ENCODE peak calls at places on chromosomes 4 and X, in nine cellular contexts. S is activated CD4-positive, alpha-beta T cell treated with anti-CD3 and anti-CD28 coated beads for 1 hour; A is iris pigment epithelial cell; M is NCI-H774; Q is HFFc6; O is AG04449; D is stimulated activated CD8-positive, alpha-beta memory T cell treated with anti-CD3 and anti-CD28 coated beads, Interleukin-12 subunit alpha, Interleukin-12 subunit beta, amount 100 ng/mL, for 4 hours; H is Daoy; N is C1 segment of cervical spinal cord. L is an unnamed sample.

GRCh38 chrX:121322159-121322558 is 274.7 kb downstream of the GLUD2 start:
- DNase-seq in O (no peak), A (peak; percentile 12), D (no peak), N (no peak), H (no peak), Q (no peak), M (no peak), S (no peak), L (no peak)

GRCh38 chrX:106415276-106415895 is 196.4 kb upstream of the RADX start:
- DNase-seq in O (no peak), A (peak; percentile 39), Q (peak; percentile 0), D (no peak), S (no peak), N (no peak), H (peak; percentile 9), M (peak; percentile 6), L (no peak)

GRCh38 chr4:13059015-13059414 is 425.1 kb downstream of the RAB28 start:
- DNase-seq in Q (no peak), O (no peak), M (no peak), D (no peak), N (no peak), S (no peak), A (no peak), H (no peak), L (no peak)

GRCh38 chrX:413322-414201 is 26.9 kb upstream of the PPP2R3B start:
- DNase-seq in S (no peak), M (no peak), D (no peak), A (peak; percentile 46), O (no peak), N (no peak), Q (peak; percentile 36), H (peak; percentile 33), L (no peak)

GRCh38 chr4:687048-687974 is 1.6 kb downstream of the SLC49A3 start:
- DNase-seq in Q (peak; percentile 87), A (peak; percentile 94), M (no peak), D (no peak), S (no peak), O (no peak), H (peak; percentile 85), N (no peak), L (no peak)

GRCh38 chr4:153704522-153704921 is 20.4 kb downstream of the TLR2 start:
- DNase-seq in N (no peak), S (no peak), H (no peak), Q (no peak), A (no peak), M (no peak), D (no peak), O (no peak), L (no peak)

GRCh38 chr4:41214158-41215146 is at the start of gene APBB2:
- DNase-seq in S (no peak), A (peak; percentile 97), H (peak; percentile 98), Q (peak; percentile 95), D (no peak), N (peak; percentile 88), M (peak; percentile 95), O (peak; percentile 74), L (peak; percentile 88)

GRCh38 chrX:13495232-13495631 is 74.2 kb upstream of the EGFL6 start:
- DNase-seq in M (peak; percentile 1), Q (no peak), O (no peak), D (no peak), H (no peak), S (no peak), N (no peak), A (no peak), L (no peak)

GRCh38 chr4:57249083-57249482 is 138.9 kb upstream of the IGFBP7 start:
- DNase-seq in M (no peak), A (peak; percentile 45), O (no peak), H (peak; percentile 5), N (no peak), S (no peak), Q (no peak), D (no peak), L (no peak)

GRCh38 chr4:81040175-81040659 is 9.7 kb downstream of the BMP3 start:
- DNase-seq in S (no peak), O (peak; percentile 4), H (no peak), M (peak; percentile 7), D (no peak), Q (peak; percentile 61), A (peak; percentile 47), N (no peak), L (no peak)

GRCh38 chr4:84493092-84493850 is 5.8 kb downstream of the NKX6-1 start:
- DNase-seq in A (no peak), N (no peak), S (no peak), O (no peak), H (no peak), D (no peak), Q (peak; percentile 9), M (no peak), L (no peak)

GRCh38 chrX:7941390-7942042 is 14.3 kb upstream of the PNPLA4 start:
- DNase-seq in O (no peak), A (peak; percentile 23), N (no peak), Q (no peak), H (no peak), S (no peak), D (no peak), M (no peak), L (peak; percentile 1)

GRCh38 chr4:44738615-44739014 is 12.3 kb upstream of the GNPDA2 start:
- DNase-seq in H (no peak), D (no peak), A (no peak), Q (peak; percentile 15), N (no peak), S (no peak), M (peak; percentile 20), O (no peak), L (no peak)

GRCh38 chr4:166657261-166657660 is 577.0 kb downstream of the SPOCK3 start:
- DNase-seq in N (no peak), S (no peak), A (peak; percentile 16), O (peak; percentile 14), M (no peak), Q (peak; percentile 0), H (peak; percentile 60), D (no peak), L (no peak)

GRCh38 chrX:88560673-88561330 is 186.2 kb upstream of the CPXCR1 start:
- DNase-seq in D (no peak), N (no peak), A (no peak), O (no peak), S (no peak), M (no peak), Q (no peak), H (no peak), L (no peak)

GRCh38 chr4:24091632-24092240 is 201.9 kb upstream of the PPARGC1A start:
- DNase-seq in S (no peak), N (no peak), H (no peak), M (no peak), Q (peak; percentile 13), D (no peak), A (peak; percentile 29), O (no peak), L (no peak)

GRCh38 chr4:118969359-118969758 is 80.7 kb downstream of the SYNPO2 start:
- DNase-seq in N (no peak), A (peak; percentile 77), M (peak; percentile 11), O (no peak), Q (peak; percentile 60), D (no peak), H (peak; percentile 38), S (no peak), L (no peak)

L was measured in hypothalamus.